ENCODE peak calls at places on chromosomes 6 and 20, in seven cellular contexts. V is fibroblast of lung, J is PC-9, P is A549, E is lower lobe of right lung, I is IMR-90, G is left ventricle myocardium inferior. Z is an unnamed sample.
A peak's percentile ranks its signal among the peaks of the same experiment; 100 is the strongest.

GRCh38 chr6:128494440-128494839 is 26.0 kb downstream of the PTPRK start:
- DNase-seq in P (no peak), J (no peak), E (no peak), V (no peak), G (no peak), I (no peak), Z (no peak)

GRCh38 chr6:85344996-85345395 is 104.9 kb upstream of the NT5E start:
- DNase-seq in G (no peak), E (no peak), I (peak; percentile 30), P (no peak), J (peak; percentile 32), V (no peak), Z (no peak)

GRCh38 chr6:52180787-52181558 is 5.2 kb upstream of the IL17A start:
- DNase-seq in V (no peak), E (no peak), J (no peak), P (no peak), I (no peak), G (no peak), Z (no peak)

GRCh38 chr20:5430670-5431069 is 113.9 kb upstream of the PROKR2 start:
- DNase-seq in P (no peak), G (no peak), E (no peak), V (no peak), J (no peak), I (no peak), Z (no peak)

GRCh38 chr20:35171753-35172433 is at the start of gene PROCR:
- DNase-seq in G (peak; percentile 88), V (peak; percentile 87), J (peak; percentile 85), P (peak; percentile 96), I (peak; percentile 90), E (peak; percentile 82), Z (peak; percentile 82)

GRCh38 chr6:158041370-158041769 is 59.7 kb downstream of the SYNJ2 start:
- DNase-seq in E (peak; percentile 2), P (no peak), J (no peak), V (no peak), I (no peak), G (peak; percentile 12), Z (no peak)

GRCh38 chr6:19812512-19813119 is 24.6 kb upstream of the ID4 start:
- DNase-seq in J (no peak), I (peak; percentile 61), P (peak; percentile 62), G (no peak), V (peak; percentile 68), E (no peak), Z (no peak)

GRCh38 chr6:26075063-26075717 is 12.0 kb upstream of the HFE start:
- DNase-seq in V (no peak), E (no peak), P (no peak), J (no peak), G (no peak), I (no peak), Z (no peak)

GRCh38 chr6:7568021-7568420 is 22.0 kb upstream of the SNRNP48 start:
- DNase-seq in E (no peak), V (no peak), G (no peak), P (no peak), J (no peak), I (peak; percentile 58), Z (no peak)

GRCh38 chr6:154615483-154616025 is 105.1 kb upstream of the CNKSR3 start:
- DNase-seq in G (peak; percentile 68), V (peak; percentile 93), J (peak; percentile 74), P (peak; percentile 87), E (peak; percentile 72), I (peak; percentile 60), Z (peak; percentile 65)

GRCh38 chr20:53786445-53787267 is 193.0 kb upstream of the ZNF217 start:
- DNase-seq in V (no peak), P (peak; percentile 77), E (no peak), J (peak; percentile 44), I (no peak), G (no peak), Z (no peak)

GRCh38 chr6:6686748-6687601 is 98.5 kb downstream of the LY86 start:
- DNase-seq in E (peak; percentile 98), I (no peak), G (peak; percentile 94), P (peak; percentile 95), J (peak; percentile 100), V (peak; percentile 63), Z (peak; percentile 95)

GRCh38 chr6:44641344-44641743 is 253.8 kb downstream of the CDC5L start:
- DNase-seq in P (no peak), J (no peak), V (no peak), I (no peak), E (no peak), G (no peak), Z (no peak)

GRCh38 chr20:62052842-62053464 is 12.7 kb downstream of the TAF4 start:
- DNase-seq in I (no peak), V (no peak), E (peak; percentile 32), P (no peak), J (no peak), G (no peak), Z (no peak)

GRCh38 chr20:4153251-4153650 is 137.9 kb upstream of the RNF24 start:
- DNase-seq in E (peak; percentile 16), V (no peak), I (no peak), G (no peak), J (no peak), P (no peak), Z (no peak)

GRCh38 chr6:44278774-44279697 is 8.8 kb downstream of the TMEM151B start:
- DNase-seq in G (no peak), J (no peak), V (no peak), P (no peak), I (no peak), E (no peak), Z (no peak)

GRCh38 chr6:1605822-1606532 is 3.7 kb upstream of the FOXC1 start:
- DNase-seq in V (peak; percentile 23), G (no peak), J (no peak), E (no peak), I (no peak), P (no peak), Z (no peak)

GRCh38 chr6:1607557-1608221 is 2.0 kb upstream of the FOXC1 start:
- DNase-seq in V (no peak), G (no peak), J (peak; percentile 61), P (no peak), I (no peak), E (no peak), Z (no peak)

GRCh38 chr6:1606533-1607235 is 3.0 kb upstream of the FOXC1 start:
- DNase-seq in E (no peak), G (no peak), I (no peak), V (no peak), P (no peak), J (peak; percentile 27), Z (no peak)

GRCh38 chr6:1608222-1608975 is 1.3 kb upstream of the FOXC1 start:
- DNase-seq in P (no peak), I (no peak), G (no peak), J (no peak), E (no peak), V (peak; percentile 28), Z (no peak)

DNA sequence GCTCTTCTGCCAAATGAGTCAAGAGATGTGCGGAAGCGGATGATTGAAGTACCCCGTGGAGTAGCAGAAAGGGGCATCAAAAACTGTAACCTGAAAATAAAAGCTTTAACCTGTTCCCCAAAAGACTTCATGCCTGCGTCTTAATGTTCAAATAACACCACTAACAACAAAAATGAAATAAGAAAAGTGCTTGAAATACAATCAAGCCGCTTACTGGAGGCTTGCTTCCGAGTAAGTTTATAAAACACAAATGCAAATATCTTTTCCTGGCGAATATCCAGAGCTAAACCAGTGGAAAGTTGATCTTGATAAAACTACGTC is 2.5 kb upstream of the FOXC1 start:
- DNase-seq in J (no peak), E (no peak), V (peak; percentile 28), I (no peak), P (no peak), G (no peak), Z (no peak)
- H3K4me3 ChIP-seq in J (peak overlapping the region; percentile 17), E (no peak overlapping the region), V (no peak overlapping the region), I (no peak overlapping the region), P (no peak overlapping the region), G (peak overlapping the region; percentile 77), Z (no peak overlapping the region)

GRCh38 chr20:13373400-13373799 is 152.3 kb downstream of the ISM1 start:
- DNase-seq in G (no peak), V (no peak), E (no peak), J (no peak), I (no peak), P (no peak), Z (no peak)
- H3K4me1 ChIP-seq in G (no peaks in the 10 kb centered on the region), V (no peaks in the 10 kb centered on the region), E (no peaks in the 10 kb centered on the region), J (no peaks in the 10 kb centered on the region), I (no peaks in the 10 kb centered on the region), P (no peaks in the 10 kb centered on the region), Z (no peaks in the 10 kb centered on the region)

GRCh38 chr6:170223718-170224693 is 66.9 kb downstream of the DLL1 start:
- DNase-seq in J (no peak), G (no peak), E (no peak), I (no peak), V (no peak), P (no peak), Z (no peak)
- H3K4me3 ChIP-seq in J (no peak overlapping the region), G (no peak overlapping the region), E (no peak overlapping the region), I (no peak overlapping the region), V (no peak overlapping the region), P (no peak overlapping the region), Z (no peak overlapping the region)

GRCh38 chr6:109478848-109479624 is 4.0 kb downstream of the ZBTB24 start:
- DNase-seq in E (no peak), V (no peak), P (no peak), J (no peak), G (no peak), I (no peak), Z (no peak)
- H3K4me1 ChIP-seq in E (peaks cover 68% of the 10 kb centered on the region), V (peaks cover 8% of the 10 kb centered on the region), P (peaks cover 43% of the 10 kb centered on the region), J (peaks cover 36% of the 10 kb centered on the region), G (peaks cover 71% of the 10 kb centered on the region), I (peaks cover 7% of the 10 kb centered on the region), Z (peaks cover 38% of the 10 kb centered on the region)

DNA sequence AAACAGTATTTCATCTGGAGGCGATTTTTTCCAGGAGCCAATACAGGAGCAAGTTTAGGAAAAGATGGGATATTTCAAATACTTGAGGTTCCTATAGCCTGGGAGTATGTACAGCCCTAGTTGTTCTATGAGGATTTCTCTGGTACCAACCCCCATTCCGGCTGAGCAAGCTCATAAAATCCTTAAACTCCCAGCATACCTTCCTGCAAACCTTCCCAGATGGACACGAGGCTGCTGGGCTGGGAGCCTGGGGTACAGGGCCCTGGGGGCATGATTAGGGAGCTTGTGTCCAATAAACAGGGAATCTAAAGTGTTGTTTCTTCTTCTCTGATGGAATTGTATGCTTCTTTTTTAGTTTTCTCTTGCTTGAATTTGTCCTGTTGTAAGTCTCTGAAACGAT is 1.5 kb downstream of the PRRC2A start:
- DNase-seq in E (no peak), P (no peak), G (no peak), J (no peak), V (no peak), I (no peak), Z (no peak)
- H3K4me3 ChIP-seq in E (peak overlapping the region; percentile 80), P (peak overlapping the region; percentile 81), G (peak overlapping the region; percentile 89), J (peak overlapping the region; percentile 87), V (peak overlapping the region; percentile 89), I (peak overlapping the region; percentile 81), Z (peak overlapping the region; percentile 98)

GRCh38 chr20:48822879-48823385 is 4.9 kb downstream of the PREX1 start:
- DNase-seq in G (no peak), V (no peak), J (no peak), I (no peak), P (no peak), E (no peak), Z (no peak)
- H3K4me1 ChIP-seq in G (peaks cover 64% of the 10 kb centered on the region), V (no peaks in the 10 kb centered on the region), J (peaks cover 25% of the 10 kb centered on the region), I (peaks cover 5% of the 10 kb centered on the region), P (peaks cover 4% of the 10 kb centered on the region), E (peaks cover 72% of the 10 kb centered on the region), Z (peaks cover 7% of the 10 kb centered on the region)

Z was measured in heart right ventricle.